ENCODE peak calls at places on chromosome 1, in nine cellular contexts. O is activated CD8-positive, alpha-beta T cell treated with anti-CD3 and anti-CD28 coated beads for 36 hours; Z is HFFc6; X is activated T-helper 1 cell treated with anti-CD3 and anti-CD28 coated beads, Interleukin-2, amount 50 U/mL, for 16 hours; R is activated T-cell treated with anti-CD3 and anti-CD28 coated beads, Interleukin-2, amount 50 U/mL, for 48 hours; M is AG10803; I is heart right ventricle; W is activated CD8-positive, alpha-beta memory T cell treated with anti-CD3 and anti-CD28 coated beads for 1 hour; D is NCI-H1417. E is an unnamed sample.

GRCh38 chr1:33687000-33687399 is 176.9 kb upstream of the HMGB4 start:
- DNase-seq in O (no peak), R (no peak), W (no peak), Z (no peak), M (no peak), I (no peak), D (peak), X (no peak), E (no peak)

GRCh38 chr1:181778630-181779285 is 282.8 kb downstream of the ZNF648 start:
- DNase-seq in I (no peak), W (no peak), D (peak), R (no peak), M (no peak), Z (no peak), O (no peak), X (no peak), E (peak)

GRCh38 chr1:157955860-157956259 is 37.6 kb upstream of the KIRREL1 start:
- DNase-seq in W (no peak), D (no peak), X (no peak), O (no peak), I (no peak), Z (no peak), R (no peak), M (no peak), E (no peak)

GRCh38 chr1:59833991-59834390 is 19.2 kb downstream of the HOOK1 start:
- DNase-seq in D (no peak), R (no peak), X (no peak), I (no peak), Z (no peak), M (no peak), O (no peak), W (no peak), E (no peak)

GRCh38 chr1:223189903-223190724 is 47.1 kb upstream of the TLR5 start:
- DNase-seq in Z (peak), O (peak), I (no peak), R (peak), W (peak), D (no peak), X (no peak), M (peak), E (peak)

GRCh38 chr1:983736-984475 is 2.0 kb upstream of the PERM1 start:
- DNase-seq in I (peak), W (no peak), Z (no peak), R (peak), X (peak), O (peak), D (peak), M (no peak), E (peak)

GRCh38 chr1:43453442-43454269 is at the start of gene HYI:
- DNase-seq in D (peak), X (peak), W (peak), R (peak), I (peak), O (peak), M (peak), Z (peak), E (peak)

GRCh38 chr1:173861731-173862145 is 6.1 kb downstream of the GAS5 start:
- DNase-seq in I (no peak), W (no peak), O (peak), M (no peak), X (no peak), R (peak), Z (no peak), D (no peak), E (peak)

GRCh38 chr1:5386371-5386770 is 605.9 kb downstream of the NPHP4 start:
- DNase-seq in O (no peak), I (no peak), D (no peak), W (no peak), Z (no peak), R (no peak), M (no peak), X (no peak), E (no peak)

GRCh38 chr1:152886090-152886489 is 8.0 kb downstream of the SMCP start:
- DNase-seq in O (no peak), X (no peak), M (peak), R (no peak), Z (peak), D (no peak), I (no peak), W (no peak), E (no peak)

GRCh38 chr1:46285730-46286477 is 17.5 kb downstream of the LRRC41 start:
- DNase-seq in I (no peak), Z (no peak), R (peak), X (no peak), D (peak), W (no peak), O (peak), M (no peak), E (peak)

GRCh38 chr1:51237313-51237700 is 1.2 kb downstream of the RNF11 start:
- DNase-seq in R (no peak), O (no peak), X (no peak), M (no peak), Z (no peak), D (peak), I (no peak), W (no peak), E (no peak)